ENCODE peak calls at places on chromosome 16, in ten cellular contexts. P, H, N, J, O, L, M, W, T and Q are unnamed samples.

GRCh38 chr16:79278506-79278905 is 322.0 kb downstream of the MAF start:
- DNase-seq in P (no peak), H (no peak), N (no peak), J (peak; percentile 47), O (no peak), L (no peak), M (no peak), W (no peak), T (peak; percentile 31), Q (no peak)

GRCh38 chr16:4381072-4381934 is 9.7 kb downstream of the VASN start:
- DNase-seq in P (no peak), H (no peak), N (no peak), J (no peak), O (no peak), L (no peak), M (no peak), W (no peak), T (no peak), Q (no peak)

GRCh38 chr16:78127130-78127529 is 27.7 kb downstream of the WWOX start:
- DNase-seq in P (no peak), H (no peak), N (no peak), J (no peak), O (peak; percentile 15), L (no peak), M (peak; percentile 33), W (no peak), T (no peak), Q (peak; percentile 15)

GRCh38 chr16:57113042-57113453 is 20.7 kb downstream of the CPNE2 start:
- DNase-seq in P (no peak), H (no peak), N (no peak), J (no peak), O (no peak), L (no peak), M (peak; percentile 34), W (no peak), T (no peak), Q (peak; percentile 52)

GRCh38 chr16:72124761-72125634 is 31.4 kb downstream of the DHX38 start:
- DNase-seq in P (no peak), H (peak; percentile 51), N (peak; percentile 76), J (peak; percentile 61), O (peak; percentile 78), L (peak; percentile 74), M (peak; percentile 69), W (peak; percentile 56), T (peak; percentile 47), Q (peak; percentile 72)

GRCh38 chr16:87240211-87241134 is 76.7 kb downstream of the C16orf95 start:
- DNase-seq in P (no peak), H (peak; percentile 98), N (peak; percentile 29), J (no peak), O (no peak), L (no peak), M (peak; percentile 21), W (no peak), T (peak; percentile 28), Q (peak; percentile 43)

GRCh38 chr16:60636117-60636516 is 1400.1 kb downstream of the CDH8 start:
- DNase-seq in P (no peak), H (peak; percentile 65), N (no peak), J (no peak), O (no peak), L (no peak), M (no peak), W (no peak), T (no peak), Q (no peak)

GRCh38 chr16:1634541-1634940 is 22.4 kb downstream of the CRAMP1 start:
- DNase-seq in P (no peak), H (no peak), N (no peak), J (no peak), O (no peak), L (no peak), M (no peak), W (no peak), T (no peak), Q (no peak)

GRCh38 chr16:4055748-4056147 is 60.5 kb downstream of the ADCY9 start:
- DNase-seq in P (no peak), H (no peak), N (no peak), J (no peak), O (no peak), L (no peak), M (no peak), W (no peak), T (no peak), Q (no peak)

GRCh38 chr16:49986351-49987124 is 38.5 kb upstream of the CNEP1R1 start:
- DNase-seq in P (no peak), H (no peak), N (no peak), J (no peak), O (no peak), L (no peak), M (peak; percentile 27), W (no peak), T (no peak), Q (peak; percentile 82)

GRCh38 chr16:57534337-57534880 is 2.0 kb downstream of the CCDC102A start:
- DNase-seq in P (no peak), H (no peak), N (peak; percentile 18), J (no peak), O (no peak), L (no peak), M (no peak), W (no peak), T (peak; percentile 1), Q (no peak)

GRCh38 chr16:23223368-23223767 is 40.8 kb downstream of the SCNN1G start:
- DNase-seq in P (no peak), H (no peak), N (no peak), J (no peak), O (no peak), L (no peak), M (no peak), W (no peak), T (no peak), Q (no peak)

GRCh38 chr16:83392743-83393142 is 415.0 kb upstream of the HSBP1 start:
- DNase-seq in P (no peak), H (no peak), N (no peak), J (no peak), O (no peak), L (no peak), M (no peak), W (no peak), T (no peak), Q (peak; percentile 27)

GRCh38 chr16:83978401-83978904 is 10.4 kb downstream of the NECAB2 start:
- DNase-seq in P (no peak), H (no peak), N (no peak), J (no peak), O (no peak), L (no peak), M (no peak), W (no peak), T (no peak), Q (no peak)

GRCh38 chr16:86089986-86090385 is 191.0 kb downstream of the IRF8 start:
- DNase-seq in P (no peak), H (no peak), N (no peak), J (no peak), O (no peak), L (no peak), M (no peak), W (no peak), T (no peak), Q (no peak)

GRCh38 chr16:64627781-64628180 is 494.1 kb downstream of the CDH11 start:
- DNase-seq in P (no peak), H (no peak), N (no peak), J (no peak), O (no peak), L (no peak), M (no peak), W (peak; percentile 87), T (no peak), Q (peak; percentile 42)

GRCh38 chr16:79690159-79690558 is 89.6 kb upstream of the MAF start:
- DNase-seq in P (no peak), H (no peak), N (no peak), J (no peak), O (no peak), L (no peak), M (no peak), W (no peak), T (no peak), Q (peak; percentile 12)

GRCh38 chr16:4160663-4161436 is 44.6 kb upstream of the ADCY9 start:
- DNase-seq in P (no peak), H (no peak), N (no peak), J (no peak), O (no peak), L (no peak), M (no peak), W (no peak), T (no peak), Q (peak; percentile 39)

GRCh38 chr16:56888806-56889205 is 23.8 kb downstream of the SLC12A3 start:
- DNase-seq in P (no peak), H (no peak), N (no peak), J (no peak), O (no peak), L (no peak), M (no peak), W (no peak), T (peak; percentile 20), Q (no peak)